ENCODE peak calls at places on chromosomes 7 and 10, in seven cellular contexts. A is choroid plexus epithelial cell; H is HT1080; P is hypothalamus; Q is activated CD8-positive, alpha-beta memory T cell treated with anti-CD3 and anti-CD28 coated beads for 4 hours; W is pancreas; V is GM20000. I is an unnamed sample.
A peak's percentile ranks its signal among the peaks of the same experiment; 100 is the strongest.

GRCh38 chr10:13189946-13190345 is 28.6 kb downstream of the MCM10 start:
- DNase-seq in A (no peak), H (no peak), P (no peak), Q (no peak), W (no peak), V (no peak), I (no peak)

GRCh38 chr10:89921422-89921821 is 220.0 kb downstream of the KIF20B start:
- DNase-seq in A (peak; percentile 3), H (peak; percentile 82), P (no peak), Q (no peak), W (no peak), V (no peak), I (no peak)

GRCh38 chr7:24732646-24733413 is 24.4 kb downstream of the GSDME start:
- DNase-seq in A (peak; percentile 76), H (peak; percentile 68), P (no peak), Q (no peak), W (no peak), V (no peak), I (no peak)

GRCh38 chr7:142482899-142483658 is 225.2 kb upstream of the PRSS58 start:
- DNase-seq in A (peak; percentile 77), H (peak; percentile 41), P (no peak), Q (no peak), W (peak; percentile 35), V (peak; percentile 33), I (no peak)

GRCh38 chr7:39824801-39825200 is 125.3 kb upstream of the CDK13 start:
- DNase-seq in A (no peak), H (no peak), P (no peak), Q (no peak), W (no peak), V (no peak), I (no peak)

GRCh38 chr7:39016609-39017008 is 38.9 kb downstream of the POU6F2 start:
- DNase-seq in A (no peak), H (no peak), P (no peak), Q (no peak), W (peak; percentile 29), V (no peak), I (no peak)

GRCh38 chr10:114507449-114507848 is 103.1 kb upstream of the AFAP1L2 start:
- DNase-seq in A (no peak), H (no peak), P (no peak), Q (no peak), W (peak; percentile 91), V (no peak), I (no peak)

GRCh38 chr7:21887353-21887752 is 58.3 kb downstream of the CDCA7L start:
- DNase-seq in A (no peak), H (no peak), P (no peak), Q (no peak), W (no peak), V (no peak), I (no peak)

GRCh38 chr7:24862461-24862860 is 105.2 kb upstream of the GSDME start:
- DNase-seq in A (no peak), H (no peak), P (no peak), Q (no peak), W (no peak), V (no peak), I (no peak)

GRCh38 chr7:120052884-120053382 is 220.0 kb upstream of the KCND2 start:
- DNase-seq in A (peak; percentile 89), H (peak; percentile 19), P (no peak), Q (no peak), W (peak; percentile 20), V (no peak), I (peak; percentile 80)

GRCh38 chr7:156442503-156442902 is 198.1 kb upstream of the RNF32 start:
- DNase-seq in A (no peak), H (no peak), P (no peak), Q (no peak), W (no peak), V (no peak), I (no peak)

GRCh38 chr10:15311249-15311884 is 59.7 kb downstream of the FAM171A1 start:
- DNase-seq in A (no peak), H (no peak), P (no peak), Q (no peak), W (no peak), V (no peak), I (no peak)

GRCh38 chr10:2150315-2150714 is 413.0 kb upstream of the ADARB2 start:
- DNase-seq in A (no peak), H (peak; percentile 11), P (no peak), Q (no peak), W (no peak), V (no peak), I (no peak)

GRCh38 chr10:88616250-88616977 is 29.9 kb downstream of the LIPJ start:
- DNase-seq in A (peak; percentile 17), H (no peak), P (no peak), Q (no peak), W (no peak), V (no peak), I (no peak)

GRCh38 chr10:86178401-86179142 is 188.0 kb downstream of the GRID1 start:
- DNase-seq in A (peak; percentile 2), H (peak; percentile 32), P (no peak), Q (no peak), W (no peak), V (no peak), I (no peak)

GRCh38 chr10:63720072-63720537 is 198.9 kb downstream of the REEP3 start:
- DNase-seq in A (peak; percentile 66), H (peak; percentile 60), P (no peak), Q (peak; percentile 32), W (peak; percentile 69), V (peak; percentile 23), I (peak; percentile 56)

GRCh38 chr10:126387041-126387908 is 1.0 kb downstream of the ADAM12 start:
- DNase-seq in A (peak; percentile 83), H (no peak), P (no peak), Q (no peak), W (peak; percentile 70), V (peak; percentile 45), I (peak; percentile 66)

GRCh38 chr10:26485150-26485941 is 47.2 kb downstream of the APBB1IP start:
- DNase-seq in A (peak; percentile 12), H (no peak), P (no peak), Q (no peak), W (peak; percentile 17), V (no peak), I (no peak)

GRCh38 chr7:8434290-8435002 is 1.0 kb downstream of the NXPH1 start:
- DNase-seq in A (no peak), H (peak; percentile 31), P (no peak), Q (no peak), W (no peak), V (peak; percentile 36), I (no peak)

GRCh38 chr10:35563266-35563891 is 41.8 kb upstream of the GJD4 start:
- DNase-seq in A (peak; percentile 89), H (peak; percentile 54), P (no peak), Q (no peak), W (peak; percentile 64), V (peak; percentile 70), I (peak; percentile 61)

GRCh38 chr7:82839555-82839954 is 323.1 kb downstream of the PCLO start:
- DNase-seq in A (no peak), H (no peak), P (no peak), Q (no peak), W (no peak), V (no peak), I (no peak)

GRCh38 chr7:128303133-128303532 is 40.6 kb downstream of the RBM28 start:
- DNase-seq in A (no peak), H (no peak), P (no peak), Q (no peak), W (no peak), V (no peak), I (no peak)

GRCh38 chr7:17633099-17633498 is 307.2 kb downstream of the SNX13 start:
- DNase-seq in A (peak; percentile 63), H (peak; percentile 23), P (no peak), Q (no peak), W (no peak), V (no peak), I (no peak)

GRCh38 chr10:133123050-133123745 is 35.5 kb downstream of the ADGRA1 start:
- DNase-seq in A (no peak), H (no peak), P (no peak), Q (no peak), W (no peak), V (no peak), I (no peak)

GRCh38 chr7:74354009-74354408 is 64.8 kb downstream of the CLIP2 start:
- DNase-seq in A (no peak), H (no peak), P (no peak), Q (no peak), W (no peak), V (no peak), I (no peak)

GRCh38 chr10:114310346-114310745 is 71.3 kb downstream of the VWA2 start:
- DNase-seq in A (no peak), H (no peak), P (no peak), Q (no peak), W (no peak), V (no peak), I (peak; percentile 14)

GRCh38 chr10:122112625-122113160 is 123.7 kb downstream of the TACC2 start:
- DNase-seq in A (peak; percentile 93), H (peak; percentile 92), P (peak; percentile 33), Q (no peak), W (peak; percentile 89), V (peak; percentile 51), I (peak; percentile 90)

GRCh38 chr7:75889223-75889825 is 10.5 kb downstream of the RHBDD2 start:
- DNase-seq in A (no peak), H (no peak), P (no peak), Q (no peak), W (no peak), V (no peak), I (no peak)

GRCh38 chr7:141700291-141700847 is 1.6 kb downstream of the DENND11 start:
- DNase-seq in A (peak; percentile 5), H (peak; percentile 36), P (no peak), Q (no peak), W (no peak), V (no peak), I (no peak)

GRCh38 chr10:70772627-70773026 is 12.6 kb downstream of the TBATA start:
- DNase-seq in A (no peak), H (no peak), P (no peak), Q (no peak), W (no peak), V (no peak), I (no peak)

GRCh38 chr10:16545126-16545736 is 23.6 kb upstream of the C1QL3 start:
- DNase-seq in A (peak; percentile 73), H (peak; percentile 42), P (no peak), Q (no peak), W (no peak), V (peak; percentile 58), I (no peak)

GRCh38 chr10:132389631-132390454 is 7.2 kb upstream of the PWWP2B start:
- DNase-seq in A (no peak), H (no peak), P (no peak), Q (no peak), W (peak; percentile 18), V (no peak), I (peak; percentile 28)

GRCh38 chr7:35652124-35652523 is 42.8 kb downstream of the HERPUD2 start:
- DNase-seq in A (no peak), H (peak; percentile 39), P (no peak), Q (no peak), W (no peak), V (no peak), I (no peak)

I was measured in uterus.